ENCODE peak calls at places on chromosomes 11 and 22, in seven cellular contexts. One of them, this sample, is unnamed.

GRCh38 chr11:112554586-112554985 is 293.9 kb upstream of the PLET1 start:
- DNase-seq in uterus: no peak
- DNase-seq in DND-41: no peak
- DNase-seq in AG04450: no peak
- DNase-seq in lower leg skin: no peak
- DNase-seq in CD4-positive, alpha-beta T cell: no peak
- DNase-seq in Calu3: no peak
- DNase-seq in this sample: no peak

GRCh38 chr22:48968201-48968959 is 859.3 kb downstream of the BRD1 start:
- DNase-seq in uterus: peak; percentile 5
- DNase-seq in DND-41: no peak
- DNase-seq in CD4-positive, alpha-beta T cell: no peak
- DNase-seq in Calu3: no peak
- DNase-seq in AG04450: no peak
- DNase-seq in lower leg skin: peak; percentile 6
- DNase-seq in this sample: no peak

GRCh38 chr11:80798189-80798588 is 1357.4 kb upstream of the TENM4 start:
- DNase-seq in uterus: no peak
- DNase-seq in lower leg skin: no peak
- DNase-seq in CD4-positive, alpha-beta T cell: no peak
- DNase-seq in DND-41: no peak
- DNase-seq in Calu3: no peak
- DNase-seq in AG04450: no peak
- DNase-seq in this sample: no peak

GRCh38 chr22:32024791-32025190 is 18.3 kb upstream of the SLC5A1 start:
- DNase-seq in Calu3: no peak
- DNase-seq in DND-41: no peak
- DNase-seq in uterus: no peak
- DNase-seq in CD4-positive, alpha-beta T cell: no peak
- DNase-seq in lower leg skin: no peak
- DNase-seq in AG04450: no peak
- DNase-seq in this sample: no peak

GRCh38 chr22:31274017-31274416 is 18.3 kb downstream of the PIK3IP1 start:
- DNase-seq in DND-41: no peak
- DNase-seq in lower leg skin: no peak
- DNase-seq in AG04450: no peak
- DNase-seq in Calu3: no peak
- DNase-seq in uterus: no peak
- DNase-seq in CD4-positive, alpha-beta T cell: no peak
- DNase-seq in this sample: no peak

GRCh38 chr22:30170126-30170525 is 76.4 kb downstream of the LIF start:
- DNase-seq in uterus: no peak
- DNase-seq in lower leg skin: no peak
- DNase-seq in DND-41: peak; percentile 24
- DNase-seq in CD4-positive, alpha-beta T cell: no peak
- DNase-seq in Calu3: no peak
- DNase-seq in AG04450: no peak
- DNase-seq in this sample: no peak

GRCh38 chr11:23192256-23192655 is 332.0 kb upstream of the CCDC179 start:
- DNase-seq in CD4-positive, alpha-beta T cell: no peak
- DNase-seq in Calu3: no peak
- DNase-seq in lower leg skin: no peak
- DNase-seq in AG04450: no peak
- DNase-seq in uterus: no peak
- DNase-seq in DND-41: no peak
- DNase-seq in this sample: no peak

GRCh38 chr11:112837162-112837826 is 123.9 kb upstream of the NCAM1 start:
- DNase-seq in lower leg skin: no peak
- DNase-seq in DND-41: no peak
- DNase-seq in Calu3: no peak
- DNase-seq in uterus: no peak
- DNase-seq in CD4-positive, alpha-beta T cell: no peak
- DNase-seq in AG04450: no peak
- DNase-seq in this sample: no peak

GRCh38 chr11:102135256-102135655 is 25.0 kb downstream of the YAP1 start:
- DNase-seq in lower leg skin: no peak
- DNase-seq in Calu3: no peak
- DNase-seq in AG04450: no peak
- DNase-seq in CD4-positive, alpha-beta T cell: no peak
- DNase-seq in uterus: no peak
- DNase-seq in DND-41: no peak
- DNase-seq in this sample: no peak

GRCh38 chr22:27032121-27032761 is 374.9 kb downstream of the MIAT start:
- DNase-seq in lower leg skin: no peak
- DNase-seq in uterus: peak; percentile 34
- DNase-seq in CD4-positive, alpha-beta T cell: no peak
- DNase-seq in Calu3: no peak
- DNase-seq in DND-41: no peak
- DNase-seq in AG04450: no peak
- DNase-seq in this sample: no peak

GRCh38 chr11:22558638-22559037 is 67.0 kb downstream of the FANCF start:
- DNase-seq in DND-41: no peak
- DNase-seq in Calu3: no peak
- DNase-seq in AG04450: no peak
- DNase-seq in lower leg skin: no peak
- DNase-seq in CD4-positive, alpha-beta T cell: no peak
- DNase-seq in uterus: no peak
- DNase-seq in this sample: no peak

GRCh38 chr11:128939591-128939990 is 3.1 kb downstream of the TP53AIP1 start:
- DNase-seq in CD4-positive, alpha-beta T cell: no peak
- DNase-seq in lower leg skin: no peak
- DNase-seq in Calu3: no peak
- DNase-seq in DND-41: no peak
- DNase-seq in AG04450: no peak
- DNase-seq in uterus: no peak
- DNase-seq in this sample: no peak

GRCh38 chr11:36431429-36432092 is 78.5 kb downstream of the TRAF6 start:
- DNase-seq in AG04450: peak; percentile 95
- DNase-seq in uterus: peak; percentile 83
- DNase-seq in CD4-positive, alpha-beta T cell: no peak
- DNase-seq in lower leg skin: no peak
- DNase-seq in DND-41: no peak
- DNase-seq in Calu3: peak; percentile 30
- DNase-seq in this sample: no peak

GRCh38 chr22:46352691-46353386 is 17.3 kb downstream of the TRMU start:
- DNase-seq in uterus: no peak
- DNase-seq in CD4-positive, alpha-beta T cell: no peak
- DNase-seq in lower leg skin: no peak
- DNase-seq in AG04450: no peak
- DNase-seq in Calu3: peak; percentile 75
- DNase-seq in DND-41: peak; percentile 42
- DNase-seq in this sample: no peak

GRCh38 chr22:46456818-46457163 is 80.6 kb downstream of the CELSR1 start:
- DNase-seq in CD4-positive, alpha-beta T cell: no peak
- DNase-seq in AG04450: no peak
- DNase-seq in Calu3: no peak
- DNase-seq in uterus: no peak
- DNase-seq in lower leg skin: no peak
- DNase-seq in DND-41: no peak
- DNase-seq in this sample: no peak

GRCh38 chr11:2673871-2674471 is 25.8 kb downstream of the KCNQ1OT1 start:
- DNase-seq in Calu3: no peak
- DNase-seq in DND-41: no peak
- DNase-seq in lower leg skin: no peak
- DNase-seq in CD4-positive, alpha-beta T cell: no peak
- DNase-seq in uterus: no peak
- DNase-seq in AG04450: no peak
- DNase-seq in this sample: no peak

GRCh38 chr11:115941044-115941443 is 436.8 kb upstream of the CADM1 start:
- DNase-seq in lower leg skin: no peak
- DNase-seq in CD4-positive, alpha-beta T cell: no peak
- DNase-seq in uterus: no peak
- DNase-seq in Calu3: no peak
- DNase-seq in DND-41: no peak
- DNase-seq in AG04450: no peak
- DNase-seq in this sample: no peak

DNA sequence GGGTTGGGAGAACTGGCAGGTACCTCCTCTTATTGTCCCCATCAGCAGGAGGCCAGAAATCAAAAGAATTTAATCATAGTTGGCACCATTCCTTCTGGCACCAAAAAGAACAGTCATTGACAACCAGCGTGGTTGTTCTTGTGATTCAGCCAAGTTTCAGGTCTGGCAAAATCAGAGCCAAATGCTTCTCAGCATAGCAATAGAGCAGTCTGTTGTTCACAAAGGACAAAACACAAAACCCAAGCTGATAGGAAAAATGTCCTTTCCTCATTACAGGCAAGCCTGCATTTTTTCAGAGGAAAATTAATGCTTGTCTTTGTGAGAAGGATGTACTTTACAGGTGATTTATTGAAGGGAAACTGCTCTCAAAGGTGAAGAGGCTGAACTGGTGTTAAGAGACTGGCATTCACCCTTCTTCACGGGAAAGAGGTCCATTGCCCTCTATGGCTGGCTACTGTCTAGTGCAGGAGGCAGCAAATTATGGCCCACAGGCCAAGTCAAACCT is 241.8 kb upstream of the ARHGAP42 start:
- DNase-seq in Calu3: no peak
- DNase-seq in CD4-positive, alpha-beta T cell: no peak
- DNase-seq in AG04450: no peak
- DNase-seq in uterus: no peak
- DNase-seq in DND-41: no peak
- DNase-seq in lower leg skin: peak; percentile 15
- DNase-seq in this sample: no peak
- TF ChIP-seq CTCF in Calu3: no peak
- TF ChIP-seq CTCF in CD4-positive, alpha-beta T cell: no peak
- TF ChIP-seq CTCF in AG04450: no peak
- TF ChIP-seq CTCF in uterus: no peak
- TF ChIP-seq CTCF in DND-41: no peak
- TF ChIP-seq CTCF in lower leg skin: no peak
- TF ChIP-seq CTCF in this sample: no peak

DNA sequence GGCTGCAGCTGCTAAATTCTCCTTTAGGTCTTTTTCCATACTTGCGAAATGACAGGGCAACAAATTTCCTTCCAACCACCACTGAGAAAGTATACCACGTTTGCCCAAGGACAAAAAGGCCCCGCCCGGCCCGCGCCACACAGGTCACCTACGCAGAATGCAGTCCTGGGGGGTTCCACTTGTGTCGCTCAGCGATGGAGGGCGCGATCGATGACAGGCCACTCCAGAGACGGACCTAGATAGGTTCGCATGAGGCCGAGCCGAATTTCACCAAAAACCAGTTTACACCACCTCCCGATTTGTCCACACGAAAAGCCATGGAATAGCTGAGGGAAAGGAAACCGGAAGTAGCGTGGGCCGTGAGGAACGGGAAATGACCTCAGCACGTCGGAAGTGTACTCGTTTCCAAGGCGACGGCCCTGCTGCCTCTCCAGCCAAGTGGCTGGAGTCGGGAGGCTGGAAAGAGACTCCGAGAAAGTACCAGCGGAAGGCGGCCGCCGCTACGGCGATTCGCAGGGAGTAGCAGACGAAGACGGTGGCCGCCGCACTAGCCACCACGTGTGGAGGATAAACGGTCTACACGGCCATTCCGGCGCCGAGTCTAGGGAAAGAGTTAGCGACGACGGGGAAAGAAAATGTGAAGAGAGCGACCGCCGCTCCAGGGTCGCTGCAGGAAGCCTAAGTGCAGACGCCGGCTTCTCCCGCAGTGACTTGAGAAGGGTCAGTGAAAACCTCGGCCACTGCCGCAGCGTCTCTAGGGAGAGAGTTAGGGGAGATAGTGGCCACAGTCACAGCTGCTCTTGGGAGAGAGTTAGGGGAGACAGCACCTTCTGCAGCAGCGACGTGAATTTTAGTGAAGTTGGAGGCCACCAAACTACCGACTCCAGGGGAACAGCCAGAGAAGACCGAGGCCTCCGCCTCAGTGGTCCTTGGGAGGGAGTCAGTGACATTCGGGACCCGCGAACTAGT is at the start of gene ANKRD42:
- DNase-seq in CD4-positive, alpha-beta T cell: peak; percentile 65
- DNase-seq in lower leg skin: peak; percentile 94
- DNase-seq in uterus: peak; percentile 90
- DNase-seq in Calu3: peak; percentile 84
- DNase-seq in DND-41: peak; percentile 83
- DNase-seq in AG04450: peak; percentile 84
- DNase-seq in this sample: peak; percentile 76
- TF ChIP-seq CTCF in CD4-positive, alpha-beta T cell: no peak
- TF ChIP-seq CTCF in lower leg skin: no peak
- TF ChIP-seq CTCF in uterus: no peak
- TF ChIP-seq CTCF in Calu3: no peak
- TF ChIP-seq CTCF in DND-41: no peak
- TF ChIP-seq CTCF in AG04450: no peak
- TF ChIP-seq CTCF in this sample: no peak

DNA sequence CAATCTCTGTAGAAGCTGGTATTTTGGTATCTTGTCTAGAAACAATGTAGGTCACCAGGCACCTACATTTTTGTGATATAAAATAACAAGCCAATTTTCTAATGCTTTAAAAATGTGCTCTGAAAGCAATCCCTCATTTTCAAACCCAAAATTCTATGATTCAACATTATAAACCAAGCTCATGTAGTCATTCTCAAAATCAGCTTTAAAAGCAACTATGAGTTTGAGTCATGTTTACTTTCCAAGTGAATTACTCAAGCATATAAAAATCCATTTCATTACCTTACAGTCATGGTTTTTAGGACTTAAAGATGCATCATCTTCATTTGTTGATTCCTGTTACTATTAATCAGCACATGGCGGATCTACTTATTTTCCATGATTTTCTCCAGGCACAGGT is 216.4 kb downstream of the GRM5 start:
- DNase-seq in AG04450: no peak
- DNase-seq in CD4-positive, alpha-beta T cell: no peak
- DNase-seq in Calu3: no peak
- DNase-seq in DND-41: no peak
- DNase-seq in uterus: no peak
- DNase-seq in lower leg skin: no peak
- DNase-seq in this sample: no peak
- TF ChIP-seq CTCF in AG04450: no peak
- TF ChIP-seq CTCF in CD4-positive, alpha-beta T cell: no peak
- TF ChIP-seq CTCF in Calu3: no peak
- TF ChIP-seq CTCF in DND-41: no peak
- TF ChIP-seq CTCF in uterus: no peak
- TF ChIP-seq CTCF in lower leg skin: no peak
- TF ChIP-seq CTCF in this sample: no peak

DNA sequence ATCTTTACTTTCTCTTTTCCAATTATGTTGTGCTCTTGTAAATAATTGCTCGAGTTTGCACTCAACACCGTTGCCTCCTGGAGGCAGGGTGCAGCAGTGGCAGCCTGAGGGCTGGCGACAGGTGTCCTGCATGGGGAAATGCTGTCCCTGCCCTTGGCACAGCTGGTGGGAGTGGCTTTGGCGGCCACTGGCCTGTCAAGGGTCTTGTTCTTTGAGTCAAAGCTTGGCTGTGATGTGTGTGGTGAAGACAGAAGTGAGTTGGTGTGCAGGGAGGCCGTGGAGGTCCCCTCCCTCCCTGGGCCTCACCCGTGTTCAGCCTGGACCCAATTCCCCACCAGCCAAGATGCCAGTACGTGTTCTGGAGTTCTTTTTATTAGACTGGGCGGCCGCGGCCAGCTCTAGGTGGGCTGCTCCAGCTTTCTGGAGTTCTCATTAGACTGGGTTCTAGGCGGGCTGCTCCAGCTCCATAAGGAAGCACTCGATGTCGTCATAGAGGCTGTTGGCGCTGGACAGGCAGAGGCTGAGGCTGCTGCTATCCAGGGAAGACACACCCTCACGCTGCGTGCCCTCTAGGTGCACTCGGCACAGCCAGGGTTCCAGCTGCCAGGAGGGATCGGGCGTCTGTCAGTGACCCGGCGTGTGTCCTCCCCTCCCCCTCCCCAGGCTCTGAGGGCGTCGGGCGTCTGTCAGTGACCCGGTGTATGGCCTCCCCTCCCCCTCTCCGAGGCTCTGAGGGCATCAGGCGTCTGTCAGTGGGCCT is 3.4 kb downstream of the IRF7 start:
- DNase-seq in lower leg skin: no peak
- DNase-seq in DND-41: peak; percentile 35
- DNase-seq in uterus: peak; percentile 18
- DNase-seq in Calu3: peak; percentile 55
- DNase-seq in AG04450: no peak
- DNase-seq in CD4-positive, alpha-beta T cell: no peak
- DNase-seq in this sample: no peak
- TF ChIP-seq CTCF in lower leg skin: no peak
- TF ChIP-seq CTCF in DND-41: peak; percentile 51
- TF ChIP-seq CTCF in uterus: no peak
- TF ChIP-seq CTCF in Calu3: no peak
- TF ChIP-seq CTCF in AG04450: peak; percentile 33
- TF ChIP-seq CTCF in CD4-positive, alpha-beta T cell: no peak
- TF ChIP-seq CTCF in this sample: no peak